ENCODE peak calls at places on chromosomes 12 and 14, in six cellular contexts. O is brain microvascular endothelial cell, K is bronchial epithelial cell, D is nephron progenitor cell, B is HCT116, R is A549. F is an unnamed sample.
A peak's percentile ranks its signal among the peaks of the same experiment; 100 is the strongest.

GRCh38 chr14:44649056-44649455 is 142.0 kb upstream of the FSCB start:
- DNase-seq in K (no peak), O (no peak), B (no peak), R (no peak), D (no peak), F (no peak)

GRCh38 chr12:29610473-29611174 is 113.1 kb upstream of the OVCH1 start:
- DNase-seq in R (no peak), K (no peak), B (no peak), D (no peak), O (no peak), F (no peak)

GRCh38 chr12:62435337-62436163 is 31.1 kb upstream of the MON2 start:
- DNase-seq in O (peak; percentile 62), K (peak; percentile 22), D (peak; percentile 51), R (peak; percentile 80), B (no peak), F (peak; percentile 40)

GRCh38 chr12:121693155-121693554 is 19.4 kb upstream of the TMEM120B start:
- DNase-seq in K (no peak), O (no peak), R (no peak), D (no peak), B (no peak), F (no peak)

GRCh38 chr14:94819531-94819930 is 49.6 kb upstream of the GSC start:
- DNase-seq in O (no peak), D (no peak), R (no peak), B (no peak), K (no peak), F (no peak)

GRCh38 chr14:85248881-85249635 is 280.9 kb upstream of the FLRT2 start:
- DNase-seq in R (no peak), B (no peak), O (no peak), K (peak; percentile 37), D (no peak), F (no peak)

GRCh38 chr14:32038876-32039275 is 38.2 kb upstream of the ARHGAP5 start:
- DNase-seq in R (no peak), K (peak; percentile 12), D (no peak), B (no peak), O (no peak), F (no peak)

GRCh38 chr12:14418526-14418925 is 53.0 kb downstream of the ATF7IP start:
- DNase-seq in O (no peak), D (no peak), B (no peak), K (peak; percentile 55), R (no peak), F (no peak)

GRCh38 chr14:82009076-82009475 is 475.4 kb upstream of the SEL1L start:
- DNase-seq in B (no peak), R (no peak), D (peak; percentile 5), K (no peak), O (no peak), F (no peak)

GRCh38 chr14:35883677-35884293 is 57.6 kb downstream of the BRMS1L start:
- DNase-seq in B (no peak), D (peak; percentile 26), O (peak; percentile 18), R (peak; percentile 43), K (peak; percentile 19), F (no peak)

GRCh38 chr14:95185452-95186392 is 28.4 kb upstream of the DICER1 start:
- DNase-seq in D (no peak), B (no peak), R (no peak), K (no peak), O (peak; percentile 37), F (no peak)

GRCh38 chr12:56081393-56082347 is 1.7 kb downstream of the ERBB3 start:
- DNase-seq in B (no peak), R (peak; percentile 30), D (no peak), K (no peak), O (no peak), F (no peak)

GRCh38 chr14:31578266-31578665 is 17.1 kb downstream of the NUBPL start:
- DNase-seq in B (no peak), O (no peak), R (no peak), K (no peak), D (no peak), F (no peak)

GRCh38 chr12:121295746-121296617 is 527 bp downstream of the CAMKK2 start:
- DNase-seq in D (peak; percentile 43), K (no peak), B (no peak), R (peak; percentile 39), O (no peak), F (peak; percentile 35)

DNA sequence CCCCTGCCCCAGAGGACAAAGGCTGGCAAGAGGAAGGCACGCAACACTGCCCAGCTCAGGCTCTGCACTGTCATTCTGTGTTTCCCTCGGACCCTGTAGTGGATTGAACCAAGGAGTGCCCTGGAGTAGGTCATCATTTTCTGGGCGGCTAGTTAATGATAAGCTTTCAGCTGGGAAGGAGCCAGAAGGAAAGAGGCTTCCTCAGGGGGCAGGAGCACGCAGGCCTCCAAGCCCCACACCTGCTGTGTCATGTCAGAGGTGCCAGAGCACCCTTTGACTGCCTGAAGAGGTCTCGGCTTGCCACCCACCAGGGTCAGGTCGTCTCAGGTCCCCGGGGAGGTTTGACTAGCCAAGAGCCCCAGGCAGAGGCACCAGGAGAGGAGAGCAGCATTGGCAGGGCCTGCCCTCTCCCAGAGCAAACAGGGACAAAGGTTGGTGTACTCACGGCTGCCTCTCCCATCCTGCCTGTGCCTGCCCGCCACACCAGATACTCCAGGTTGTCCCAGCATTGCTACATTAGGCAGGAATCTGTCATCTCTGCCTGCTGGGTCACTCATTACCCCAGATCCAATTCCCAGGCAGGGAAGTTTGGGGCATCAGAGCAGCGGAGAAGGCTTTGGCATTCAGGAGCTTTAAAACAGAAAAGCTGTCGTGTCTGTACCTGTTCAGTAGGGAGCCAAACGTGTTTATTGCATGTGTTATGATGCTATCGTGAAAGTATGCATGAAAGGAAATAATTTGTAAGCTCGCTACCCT is 33.5 kb upstream of the ATP2A2 start:
- DNase-seq in R (peak; percentile 99), B (no peak), D (no peak), K (peak; percentile 100), O (no peak), F (no peak)
- TF ChIP-seq CTCF in R (no peak), B (no peak), D (no peak), K (no peak), O (no peak), F (no peak)

GRCh38 chr12:124928912-124929530 is 14.6 kb upstream of the UBC start:
- DNase-seq in D (no peak), K (peak; percentile 56), B (no peak), R (no peak), O (no peak), F (no peak)
- TF ChIP-seq CTCF in D (no peak), K (no peak), B (no peak), R (no peak), O (peak; percentile 6), F (no peak)

GRCh38 chr14:64766430-64767151 is 62.4 kb downstream of the PLEKHG3 start:
- DNase-seq in D (no peak), R (no peak), K (peak; percentile 69), O (no peak), B (no peak), F (no peak)
- TF ChIP-seq CTCF in D (no peak), R (no peak), K (no peak), O (no peak), B (no peak), F (peak; percentile 14)

GRCh38 chr12:130136536-130136935 is 25.7 kb upstream of the FZD10 start:
- DNase-seq in D (no peak), R (no peak), B (no peak), O (no peak), K (no peak), F (no peak)

GRCh38 chr12:130134563-130134915 is 27.7 kb upstream of the FZD10 start:
- DNase-seq in O (no peak), B (no peak), D (no peak), K (no peak), R (no peak), F (no peak)

GRCh38 chr12:130131817-130132216 is 30.4 kb upstream of the FZD10 start:
- DNase-seq in D (no peak), R (no peak), B (no peak), K (no peak), O (no peak), F (no peak)

GRCh38 chr12:130132831-130133635 is 29.2 kb upstream of the FZD10 start:
- DNase-seq in D (no peak), B (no peak), K (peak; percentile 50), O (no peak), R (no peak), F (no peak)

GRCh38 chr12:130133851-130134562 is 28.3 kb upstream of the FZD10 start:
- DNase-seq in D (no peak), O (no peak), B (no peak), R (no peak), K (no peak), F (no peak)
- TF ChIP-seq CTCF in D (no peak), O (no peak), B (no peak), R (no peak), K (no peak), F (no peak)

DNA sequence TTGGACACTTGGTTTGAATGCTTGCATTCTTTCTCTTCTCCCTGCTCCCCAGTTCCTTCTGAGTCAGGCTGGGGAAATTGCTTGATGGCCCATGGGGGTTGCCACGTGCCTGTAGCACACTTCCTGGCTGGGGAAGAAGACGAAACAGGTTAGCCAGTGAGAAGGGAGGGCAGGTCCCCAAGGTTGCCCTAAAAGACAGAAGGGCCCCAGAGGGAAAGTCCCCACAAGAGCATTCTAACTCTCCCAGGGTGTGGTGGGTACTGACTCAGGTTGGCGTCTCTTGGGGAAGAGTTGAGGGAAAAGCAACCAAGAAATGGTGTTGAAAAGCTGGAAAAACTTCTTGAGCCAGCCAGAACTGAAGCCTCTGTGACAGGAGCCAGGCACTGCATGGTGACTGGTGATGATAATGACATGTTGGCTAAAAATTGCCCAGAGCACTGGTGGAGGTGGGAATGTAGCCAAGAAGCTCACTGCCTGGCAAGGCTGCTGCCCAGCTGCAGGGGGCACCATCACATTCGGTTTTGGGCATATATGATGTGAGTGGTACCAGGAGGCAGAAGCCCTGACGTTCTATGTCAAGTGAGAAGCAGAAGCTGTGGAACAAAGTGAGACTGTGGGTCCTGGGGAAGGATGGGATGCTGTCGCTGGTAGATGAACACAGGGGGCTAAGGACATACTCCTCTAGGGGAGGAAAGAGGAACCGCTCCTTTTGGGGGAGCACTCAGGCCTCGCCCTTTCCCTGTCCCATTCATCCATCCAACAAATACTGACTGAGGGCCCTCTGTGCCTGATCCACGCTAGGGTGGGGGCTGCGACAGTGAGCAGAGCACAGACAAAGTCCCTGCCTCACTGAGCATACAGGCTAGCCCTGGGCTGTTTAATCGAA is 8.1 kb upstream of the RABGGTA start:
- DNase-seq in K (peak; percentile 62), R (peak; percentile 41), B (no peak), O (no peak), D (no peak), F (no peak)
- TF ChIP-seq CTCF in K (peak; percentile 48), R (no peak), B (no peak), O (peak; percentile 24), D (no peak), F (no peak)

DNA sequence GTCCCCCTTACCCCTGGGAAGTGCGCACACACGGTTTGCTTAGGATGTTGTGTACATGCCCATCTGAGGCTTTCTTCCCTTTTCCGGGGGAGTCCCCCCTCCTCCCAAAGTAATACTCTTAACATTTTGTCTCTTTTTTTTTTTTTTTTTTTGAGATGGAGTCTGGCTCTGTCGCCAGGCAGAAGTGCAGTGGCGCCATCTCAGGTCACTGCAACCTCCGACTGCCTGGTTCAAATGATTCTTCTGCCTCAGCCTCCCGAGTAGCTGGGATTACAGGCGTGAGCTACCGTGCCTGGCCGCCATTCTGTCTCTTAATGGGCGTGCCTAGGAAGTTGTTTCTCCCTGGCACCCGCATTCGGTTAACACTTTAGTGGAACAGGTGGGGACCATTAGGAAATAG is 4.5 kb upstream of the GMFB start:
- DNase-seq in D (no peak), O (no peak), R (peak; percentile 50), K (no peak), B (no peak), F (no peak)
- TF ChIP-seq CTCF in D (no peak), O (no peak), R (no peak), K (no peak), B (no peak), F (no peak)

F was measured in progenitor cell of endocrine pancreas.